ENCODE peak calls at places on chromosome 5, in seven cellular contexts. R, H, P, L, J, C and N are unnamed samples.

GRCh38 chr5:127358782-127359181 is 68.2 kb downstream of the MEGF10 start:
- DNase-seq in H (no peak), P (no peak), R (no peak), J (no peak), L (peak; percentile 9), C (no peak), N (no peak)

GRCh38 chr5:68456756-68457217 is 241.2 kb downstream of the PIK3R1 start:
- DNase-seq in P (no peak), C (peak; percentile 53), J (no peak), H (peak; percentile 71), L (peak; percentile 50), R (peak; percentile 62), N (no peak)

GRCh38 chr5:172678902-172679301 is 37.8 kb downstream of the NEURL1B start:
- DNase-seq in C (no peak), J (no peak), H (no peak), P (no peak), R (no peak), L (no peak), N (peak; percentile 85)

GRCh38 chr5:116612431-116612830 is 37.8 kb upstream of the SEMA6A start:
- DNase-seq in L (no peak), J (no peak), H (no peak), C (no peak), R (no peak), P (no peak), N (no peak)

GRCh38 chr5:42572313-42572712 is 149.1 kb downstream of the GHR start:
- DNase-seq in C (no peak), L (peak; percentile 19), P (no peak), R (no peak), J (no peak), H (no peak), N (no peak)

GRCh38 chr5:127898551-127899213 is 184.9 kb upstream of the SLC12A2 start:
- DNase-seq in R (no peak), P (no peak), L (peak; percentile 62), H (peak; percentile 32), C (peak; percentile 61), J (no peak), N (no peak)

GRCh38 chr5:458547-459353 is 15.8 kb downstream of the EXOC3 start:
- DNase-seq in C (peak; percentile 65), R (no peak), H (peak; percentile 90), J (no peak), P (no peak), L (no peak), N (no peak)

GRCh38 chr5:158135682-158136176 is 276.8 kb upstream of the CLINT1 start:
- DNase-seq in H (no peak), L (no peak), C (no peak), R (no peak), P (no peak), J (peak; percentile 90), N (no peak)

GRCh38 chr5:66807743-66808142 is 211.6 kb downstream of the MAST4 start:
- DNase-seq in C (peak; percentile 55), L (peak; percentile 75), R (no peak), J (peak; percentile 21), P (no peak), H (peak; percentile 63), N (no peak)

GRCh38 chr5:66666778-66667177 is 70.6 kb downstream of the MAST4 start:
- DNase-seq in L (no peak), R (no peak), J (no peak), C (no peak), P (no peak), H (no peak), N (no peak)

GRCh38 chr5:113017891-113018635 is 41.5 kb downstream of the DCP2 start:
- DNase-seq in P (no peak), J (no peak), R (no peak), C (no peak), L (no peak), H (peak; percentile 51), N (no peak)

GRCh38 chr5:154727361-154727760 is 27.8 kb upstream of the LARP1 start:
- DNase-seq in L (no peak), H (no peak), P (no peak), C (no peak), J (no peak), R (no peak), N (no peak)

GRCh38 chr5:142322747-142323479 is 1.9 kb downstream of the SPRY4 start:
- DNase-seq in C (peak; percentile 69), R (no peak), P (no peak), L (peak; percentile 85), H (peak; percentile 20), J (peak; percentile 25), N (no peak)

GRCh38 chr5:123450641-123451421 is 27.6 kb upstream of the CEP120 start:
- DNase-seq in R (no peak), L (peak; percentile 33), H (no peak), P (no peak), J (no peak), C (no peak), N (no peak)

GRCh38 chr5:79935992-79936643 is 54.9 kb downstream of the MTX3 start:
- DNase-seq in H (no peak), R (no peak), P (no peak), L (peak; percentile 74), J (no peak), C (peak; percentile 24), N (no peak)

GRCh38 chr5:179122411-179123108 is 62.4 kb downstream of the ZNF354C start:
- DNase-seq in L (no peak), H (no peak), P (no peak), J (no peak), C (no peak), R (no peak), N (no peak)

GRCh38 chr5:76413746-76414145 is 10.7 kb downstream of the IQGAP2 start:
- DNase-seq in L (no peak), C (no peak), R (no peak), P (no peak), H (no peak), J (no peak), N (no peak)
- H3K27ac ChIP-seq in L (no peak overlapping the region), C (no peak overlapping the region), R (no peak overlapping the region), P (no peak overlapping the region), H (no peak overlapping the region), J (no peak overlapping the region), N (no peak overlapping the region)

GRCh38 chr5:140245354-140245753 is 57.5 kb downstream of the PFDN1 start:
- DNase-seq in C (peak; percentile 45), P (peak; percentile 79), J (no peak), H (no peak), R (no peak), L (peak; percentile 19), N (no peak)
- H3K4me1 ChIP-seq in C (peaks cover 28% of the 10 kb centered on the region), P (peaks cover 52% of the 10 kb centered on the region), J (peaks cover 14% of the 10 kb centered on the region), H (peaks cover 55% of the 10 kb centered on the region), R (peaks cover 15% of the 10 kb centered on the region), L (peaks cover 35% of the 10 kb centered on the region), N (peaks cover 17% of the 10 kb centered on the region)

DNA sequence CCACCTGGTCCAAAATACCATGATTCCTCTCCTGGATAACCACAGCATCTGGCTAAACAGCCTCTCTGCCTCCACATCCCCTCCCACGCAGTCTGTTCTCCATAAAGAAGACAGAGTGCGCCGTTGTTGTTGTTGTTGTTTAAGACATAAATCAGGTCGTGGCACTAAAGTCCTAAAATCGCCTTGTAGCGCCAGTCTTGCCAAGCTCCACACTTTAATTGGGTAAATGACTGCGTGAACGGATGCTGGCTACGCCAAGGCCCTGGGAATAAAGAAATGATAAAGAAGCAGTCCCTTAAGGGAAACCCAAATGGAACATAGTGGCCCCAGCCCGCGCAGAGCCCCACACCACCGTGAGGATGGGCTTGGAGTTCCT is 364 bp upstream of the SFXN1 start:
- DNase-seq in P (peak; percentile 9), J (peak; percentile 12), L (no peak), C (no peak), R (peak; percentile 42), H (no peak), N (no peak)
- H2AFZ ChIP-seq in P (peak overlapping the region; percentile 95), J (peak overlapping the region; percentile 84), L (peak overlapping the region; percentile 73), C (peak overlapping the region; percentile 91), R (peak overlapping the region; percentile 86), H (peak overlapping the region; percentile 86), N (peak overlapping the region; percentile 66)

GRCh38 chr5:135456238-135457099 is 4.3 kb upstream of the TIFAB start:
- DNase-seq in C (peak; percentile 88), J (no peak), H (peak; percentile 26), R (peak; percentile 79), L (peak; percentile 35), P (no peak), N (no peak)

GRCh38 chr5:135453613-135454012 is 1.5 kb upstream of the TIFAB start:
- DNase-seq in L (no peak), C (no peak), R (no peak), H (no peak), J (no peak), P (no peak), N (no peak)

GRCh38 chr5:135457424-135458071 is 5.4 kb upstream of the TIFAB start:
- DNase-seq in P (peak; percentile 58), R (peak; percentile 82), H (peak; percentile 69), L (peak; percentile 36), J (peak; percentile 81), C (peak; percentile 36), N (peak; percentile 66)

GRCh38 chr5:135454946-135455345 is 2.8 kb upstream of the TIFAB start:
- DNase-seq in R (no peak), C (no peak), L (no peak), P (no peak), J (no peak), H (no peak), N (no peak)

GRCh38 chr5:135455876-135456237 is 3.7 kb upstream of the TIFAB start:
- DNase-seq in L (no peak), J (no peak), H (no peak), R (no peak), P (no peak), C (no peak), N (no peak)
- H3K27ac ChIP-seq in L (no peak overlapping the region), J (no peak overlapping the region), H (no peak overlapping the region), R (peak overlapping the region; percentile 87), P (no peak overlapping the region), C (no peak overlapping the region), N (no peak overlapping the region)

GRCh38 chr5:160418561-160419457 is at the start of gene SLU7:
- DNase-seq in C (peak; percentile 95), R (peak; percentile 87), H (peak; percentile 95), J (peak; percentile 96), L (peak; percentile 96), P (peak; percentile 95), N (peak; percentile 93)
- H3K4me1 ChIP-seq in C (peaks cover 7% of the 10 kb centered on the region), R (peaks cover 17% of the 10 kb centered on the region), H (peaks cover 27% of the 10 kb centered on the region), J (peaks cover 32% of the 10 kb centered on the region), L (peaks cover 9% of the 10 kb centered on the region), P (peaks cover 34% of the 10 kb centered on the region), N (peaks cover 31% of the 10 kb centered on the region)

GRCh38 chr5:39202594-39203290 is 16.6 kb downstream of the FYB1 start:
- DNase-seq in R (no peak), C (no peak), P (no peak), H (no peak), J (no peak), L (no peak), N (no peak)
- H2AFZ ChIP-seq in R (peak overlapping the region; percentile 85), C (no peak overlapping the region), P (peak overlapping the region; percentile 10), H (no peak overlapping the region), J (no peak overlapping the region), L (no peak overlapping the region), N (no peak overlapping the region)